ENCODE peak calls at places on chromosomes 1 and 21, in six cellular contexts. N, U, G, S, D and C are unnamed samples.

GRCh38 chr1:223227031-223227430 is 84.0 kb upstream of the TLR5 start:
- DNase-seq in D (no peak), S (no peak), G (no peak), U (no peak), N (no peak), C (no peak)

GRCh38 chr1:119141020-119141424 is 569 bp upstream of the WARS2 start:
- DNase-seq in G (no peak), U (no peak), N (peak), S (no peak), D (no peak), C (peak)

GRCh38 chr1:23793018-23793781 is 2.3 kb downstream of the LYPLA2 start:
- DNase-seq in N (peak), D (no peak), U (peak), S (no peak), G (peak), C (peak)

GRCh38 chr1:215082532-215083407 is at the start of gene KCNK2:
- DNase-seq in S (no peak), D (peak), G (peak), N (peak), U (peak), C (peak)

GRCh38 chr1:1255627-1256026 is 9.1 kb upstream of the C1QTNF12 start:
- DNase-seq in U (no peak), G (no peak), D (no peak), S (no peak), N (no peak), C (no peak)

GRCh38 chr1:118960567-118961136 is 27.5 kb downstream of the TBX15 start:
- DNase-seq in D (no peak), S (no peak), U (no peak), G (peak), N (peak), C (peak)

GRCh38 chr1:37423810-37424209 is 50.6 kb upstream of the ZC3H12A start:
- DNase-seq in U (no peak), D (no peak), G (no peak), S (no peak), N (no peak), C (no peak)

GRCh38 chr21:16086936-16087335 is 357.2 kb downstream of the USP25 start:
- DNase-seq in N (no peak), D (no peak), S (no peak), U (no peak), G (no peak), C (no peak)

GRCh38 chr1:183272390-183272801 is 86.3 kb downstream of the LAMC2 start:
- DNase-seq in S (no peak), N (peak), U (no peak), D (peak), G (peak), C (no peak)

GRCh38 chr1:51982161-51982560 is 8.3 kb downstream of the RAB3B start:
- DNase-seq in N (no peak), D (no peak), G (no peak), S (no peak), U (no peak), C (no peak)

GRCh38 chr1:101264699-101265098 is 27.9 kb downstream of the S1PR1 start:
- DNase-seq in U (no peak), G (no peak), D (no peak), S (no peak), N (peak), C (no peak)

GRCh38 chr1:160091666-160092223 is 6.7 kb downstream of the IGSF8 start:
- DNase-seq in S (no peak), U (no peak), D (no peak), G (no peak), N (no peak), C (no peak)

GRCh38 chr1:226994357-226995063 is 54.4 kb downstream of the COQ8A start:
- DNase-seq in D (no peak), G (no peak), N (no peak), S (no peak), U (no peak), C (no peak)

GRCh38 chr1:92483442-92484170 is 3.1 kb downstream of the GFI1 start:
- DNase-seq in G (no peak), S (peak), U (peak), D (no peak), N (no peak), C (peak)

GRCh38 chr1:116585886-116586285 is 15.1 kb upstream of the CD58 start:
- DNase-seq in U (no peak), G (no peak), D (no peak), N (no peak), S (no peak), C (no peak)

GRCh38 chr1:26697978-26698849 is 2.4 kb downstream of the ARID1A start:
- DNase-seq in D (peak), S (peak), G (peak), U (peak), N (peak), C (peak)

GRCh38 chr1:214993419-214993818 is 89.1 kb upstream of the KCNK2 start:
- DNase-seq in S (no peak), D (peak), U (no peak), G (peak), N (no peak), C (no peak)

GRCh38 chr1:209260146-209260545 is 323.4 kb upstream of the CAMK1G start:
- DNase-seq in G (peak), U (no peak), S (no peak), N (peak), D (no peak), C (no peak)

GRCh38 chr1:95115708-95116137 is 1.4 kb upstream of the TLCD4 start:
- DNase-seq in U (no peak), G (no peak), S (no peak), N (no peak), D (no peak), C (no peak)

GRCh38 chr1:77016371-77016770 is 149.1 kb downstream of the ST6GALNAC5 start:
- DNase-seq in D (no peak), U (no peak), S (no peak), G (no peak), N (no peak), C (no peak)

GRCh38 chr1:90114521-90115141 is 119.7 kb downstream of the ZNF326 start:
- DNase-seq in U (peak), G (peak), N (peak), S (no peak), D (peak), C (peak)

GRCh38 chr1:21149430-21149861 is 27.3 kb downstream of the EIF4G3 start:
- DNase-seq in U (no peak), D (peak), N (peak), S (no peak), G (peak), C (peak)

GRCh38 chr1:58862728-58863385 is 79.0 kb upstream of the JUN start:
- DNase-seq in D (no peak), G (no peak), U (no peak), N (no peak), S (no peak), C (no peak)

GRCh38 chr21:42384999-42385398 is 10.9 kb downstream of the TMPRSS3 start:
- DNase-seq in U (no peak), N (no peak), G (no peak), D (no peak), S (no peak), C (peak)

GRCh38 chr21:31310750-31311149 is 33.3 kb downstream of the TIAM1 start:
- DNase-seq in U (no peak), D (peak), S (no peak), N (no peak), G (peak), C (no peak)

GRCh38 chr1:6596351-6596750 is 6.3 kb downstream of the KLHL21 start:
- DNase-seq in N (no peak), D (no peak), U (no peak), S (peak), G (no peak), C (no peak)

GRCh38 chr1:219159946-219160645 is 13.6 kb upstream of the LYPLAL1 start:
- DNase-seq in S (no peak), N (peak), D (no peak), G (peak), U (no peak), C (no peak)

GRCh38 chr1:29197590-29197924 is 15.9 kb upstream of the SRSF4 start:
- DNase-seq in S (no peak), U (peak), D (peak), G (peak), N (peak), C (peak)

GRCh38 chr1:3553940-3554223 is 57.4 kb downstream of the MEGF6 start:
- DNase-seq in G (no peak), S (no peak), U (no peak), D (no peak), N (no peak), C (no peak)

GRCh38 chr1:23810818-23811420 is 10.4 kb upstream of the GALE start:
- DNase-seq in N (peak), G (no peak), U (peak), D (peak), S (peak), C (peak)

GRCh38 chr1:44408181-44409018 is 3.3 kb downstream of the RNF220 start:
- DNase-seq in N (peak), D (no peak), S (no peak), G (peak), U (no peak), C (no peak)

GRCh38 chr1:58361134-58361533 is 185.4 kb downstream of the OMA1 start:
- DNase-seq in U (no peak), D (no peak), G (no peak), N (no peak), S (no peak), C (no peak)

GRCh38 chr1:3322440-3323020 is 131.9 kb upstream of the ARHGEF16 start:
- DNase-seq in N (no peak), S (no peak), U (no peak), D (no peak), G (no peak), C (no peak)

GRCh38 chr1:2990376-2991115 is 30.7 kb upstream of the ACTRT2 start:
- DNase-seq in D (no peak), G (no peak), U (no peak), N (no peak), S (no peak), C (no peak)

GRCh38 chr1:197178998-197179397 is 32.5 kb upstream of the ASPM start:
- DNase-seq in U (no peak), D (peak), S (no peak), G (peak), N (peak), C (no peak)

GRCh38 chr1:16371725-16372124 is 4.7 kb downstream of the SZRD1 start:
- DNase-seq in U (no peak), G (peak), S (no peak), N (peak), D (peak), C (no peak)

GRCh38 chr1:16369821-16370220 is 2.8 kb downstream of the SZRD1 start:
- DNase-seq in G (no peak), D (no peak), S (no peak), N (no peak), U (no peak), C (no peak)

GRCh38 chr1:16367968-16368910 is 1.2 kb downstream of the SZRD1 start:
- DNase-seq in U (no peak), G (peak), N (peak), D (peak), S (no peak), C (no peak)

GRCh38 chr1:16366722-16367257 is at the start of gene SZRD1:
- DNase-seq in G (peak), U (peak), S (peak), D (peak), N (peak), C (peak)

GRCh38 chr1:16367258-16367967 is 371 bp downstream of the SZRD1 start:
- DNase-seq in N (peak), D (peak), S (peak), U (peak), G (peak), C (peak)
- TF ChIP-seq CTCF in N (no peak), D (no peak), S (no peak), U (no peak), G (no peak), C (no peak)

GRCh38 chr1:213286235-213286634 is 235.2 kb downstream of the RPS6KC1 start:
- DNase-seq in S (no peak), G (no peak), N (no peak), U (no peak), D (no peak), C (no peak)
- TF ChIP-seq CTCF in S (no peak), G (no peak), N (peak), U (peak), D (peak), C (peak)

GRCh38 chr1:153404086-153404635 is 12.2 kb upstream of the S100A7A start:
- DNase-seq in N (no peak), D (no peak), S (no peak), G (no peak), U (no peak), C (no peak)

GRCh38 chr1:153402226-153402625 is 11.4 kb upstream of the S100A8 start:
- DNase-seq in S (no peak), N (no peak), U (no peak), D (no peak), G (no peak), C (no peak)

GRCh38 chr1:153401461-153401860 is 10.6 kb upstream of the S100A8 start:
- DNase-seq in G (no peak), D (no peak), S (no peak), N (no peak), U (no peak), C (no peak)

GRCh38 chr1:153403421-153404085 is 12.7 kb upstream of the S100A8 start:
- DNase-seq in U (no peak), N (no peak), S (no peak), G (no peak), D (no peak), C (no peak)

DNA sequence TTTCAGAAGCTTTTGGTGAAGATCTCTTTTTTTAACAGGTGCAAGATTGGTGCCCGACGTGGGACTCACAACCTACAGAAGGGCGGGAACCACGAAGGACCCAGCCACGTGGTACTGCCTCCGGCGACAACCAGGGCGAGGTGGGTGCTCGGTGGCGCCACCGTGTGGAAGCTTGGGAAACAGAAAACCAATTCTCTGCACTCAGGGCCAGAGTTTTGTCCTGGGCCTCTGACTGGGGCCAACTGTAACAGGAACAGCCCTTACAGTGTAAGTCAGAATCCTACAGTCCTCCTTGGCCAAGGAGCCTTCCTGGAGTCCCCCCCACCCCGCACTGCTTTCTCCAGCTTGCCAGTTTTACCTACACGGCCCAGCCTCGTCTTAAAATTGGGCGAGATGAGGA is 11.6 kb upstream of the S100A7A start:
- DNase-seq in S (no peak), U (peak), D (no peak), G (no peak), N (no peak), C (peak)
- TF ChIP-seq CTCF in S (peak), U (peak), D (peak), G (no peak), N (peak), C (peak)

DNA sequence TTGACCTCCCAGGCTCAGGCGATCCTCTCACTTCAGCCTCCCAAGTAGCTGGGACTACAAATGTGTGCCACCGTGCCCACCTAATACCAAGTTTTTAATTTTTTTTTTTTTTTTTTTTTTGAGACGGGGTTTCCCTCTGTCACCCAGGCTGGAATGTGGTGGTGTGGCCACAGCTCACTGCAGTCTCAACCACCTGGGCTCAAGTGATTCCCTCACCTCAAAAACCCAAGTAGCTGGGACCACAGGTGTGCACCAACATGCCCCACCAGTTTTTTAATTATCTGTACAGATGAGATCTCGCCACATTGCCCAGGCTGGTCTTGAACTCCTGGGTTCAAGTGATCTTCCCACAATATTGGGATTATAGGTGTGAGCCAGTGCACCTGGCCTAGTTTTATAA is 22.7 kb downstream of the PTP4A2 start:
- DNase-seq in N (no peak), S (no peak), G (no peak), D (no peak), U (no peak), C (no peak)
- TF ChIP-seq CTCF in N (no peak), S (no peak), G (no peak), D (no peak), U (no peak), C (no peak)

DNA sequence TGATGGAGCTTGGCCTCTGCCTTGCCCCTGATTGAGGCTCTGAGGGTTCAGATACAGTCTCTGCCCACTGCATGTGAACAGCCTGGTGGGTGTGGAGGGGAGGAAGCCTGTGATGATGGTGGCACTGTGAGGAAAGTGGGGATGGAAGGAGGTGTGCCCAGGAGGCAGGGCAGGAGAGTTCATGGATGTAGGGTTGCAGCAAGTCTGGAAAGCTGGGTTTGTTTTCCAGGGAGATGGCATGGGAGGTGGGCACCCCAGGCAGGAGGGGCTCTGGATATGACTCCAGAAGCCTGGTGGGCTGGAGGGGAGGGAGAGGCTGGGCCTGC is 63.2 kb downstream of the ADARB1 start:
- DNase-seq in U (no peak), G (no peak), S (no peak), N (no peak), D (no peak), C (no peak)
- TF ChIP-seq CTCF in U (no peak), G (no peak), S (no peak), N (no peak), D (no peak), C (no peak)